ENCODE peak calls at places on chromosome X, in six cellular contexts. Z, S, I, E, X and Q are unnamed samples.

GRCh38 chrX:46750829-46751228 is 8.1 kb downstream of the SLC9A7 start:
- DNase-seq in Z (no peak), S (no peak), I (no peak), E (no peak), X (no peak), Q (no peak)

GRCh38 chrX:8201896-8202331 is 30.8 kb upstream of the VCX2 start:
- DNase-seq in Z (no peak), S (no peak), I (no peak), E (peak; percentile 89), X (peak; percentile 1), Q (no peak)

GRCh38 chrX:119218198-119218597 is 17.9 kb upstream of the PGRMC1 start:
- DNase-seq in Z (no peak), S (no peak), I (no peak), E (no peak), X (peak; percentile 31), Q (peak; percentile 8)

GRCh38 chrX:85922821-85923220 is 124.5 kb downstream of the CHM start:
- DNase-seq in Z (peak; percentile 83), S (no peak), I (no peak), E (peak; percentile 34), X (peak; percentile 61), Q (peak; percentile 51)

GRCh38 chrX:149711545-149712236 is at the start of gene MAGEA11:
- DNase-seq in Z (no peak), S (no peak), I (no peak), E (no peak), X (no peak), Q (no peak)

GRCh38 chrX:139832728-139833309 is 100.0 kb downstream of the ATP11C start:
- DNase-seq in Z (no peak), S (no peak), I (no peak), E (no peak), X (no peak), Q (no peak)

GRCh38 chrX:107576841-107577240 is 51.5 kb upstream of the PRPS1 start:
- DNase-seq in Z (no peak), S (no peak), I (no peak), E (no peak), X (no peak), Q (no peak)

GRCh38 chrX:28120076-28120475 is 138.8 kb upstream of the DCAF8L1 start:
- DNase-seq in Z (no peak), S (no peak), I (no peak), E (no peak), X (no peak), Q (no peak)

GRCh38 chrX:114134465-114134864 is 449.4 kb upstream of the HTR2C start:
- DNase-seq in Z (no peak), S (no peak), I (no peak), E (no peak), X (no peak), Q (no peak)

GRCh38 chrX:12975999-12976558 is 1.2 kb downstream of the TMSB4X start:
- DNase-seq in Z (no peak), S (peak; percentile 77), I (no peak), E (peak; percentile 56), X (peak; percentile 65), Q (no peak)

GRCh38 chrX:154986826-154987575 is 35.5 kb downstream of the F8 start:
- DNase-seq in Z (no peak), S (no peak), I (no peak), E (no peak), X (peak; percentile 26), Q (no peak)

GRCh38 chrX:79270401-79270800 is 96.7 kb downstream of the ITM2A start:
- DNase-seq in Z (peak; percentile 17), S (peak; percentile 46), I (no peak), E (no peak), X (peak; percentile 3), Q (no peak)

GRCh38 chrX:69523314-69523713 is 19.2 kb downstream of the NALF2 start:
- DNase-seq in Z (no peak), S (no peak), I (no peak), E (no peak), X (no peak), Q (no peak)

GRCh38 chrX:320126-320783 is 1.7 kb upstream of the GTPBP6 start:
- DNase-seq in Z (no peak), S (peak; percentile 43), I (no peak), E (no peak), X (peak; percentile 38), Q (no peak)

GRCh38 chrX:121195719-121196118 is 148.3 kb downstream of the GLUD2 start:
- DNase-seq in Z (no peak), S (no peak), I (no peak), E (no peak), X (no peak), Q (no peak)

GRCh38 chrX:13164611-13165010 is 120.2 kb upstream of the FAM9C start:
- DNase-seq in Z (no peak), S (no peak), I (no peak), E (no peak), X (no peak), Q (no peak)

GRCh38 chrX:40105016-40105790 is 7.4 kb upstream of the BCOR start:
- DNase-seq in Z (no peak), S (peak; percentile 61), I (no peak), E (no peak), X (peak; percentile 52), Q (no peak)

GRCh38 chrX:2707334-2707760 is 16.3 kb downstream of the CD99 start:
- DNase-seq in Z (peak; percentile 95), S (no peak), I (no peak), E (peak; percentile 89), X (peak; percentile 88), Q (peak; percentile 98)

GRCh38 chrX:17459596-17459995 is 84.6 kb downstream of the NHS start:
- DNase-seq in Z (peak; percentile 49), S (no peak), I (no peak), E (peak; percentile 45), X (no peak), Q (no peak)

GRCh38 chrX:107168712-107169111 is 37.5 kb downstream of the NUP62CL start:
- DNase-seq in Z (no peak), S (no peak), I (no peak), E (no peak), X (no peak), Q (no peak)

GRCh38 chrX:6184900-6185515 is 43.7 kb downstream of the NLGN4X start:
- DNase-seq in Z (no peak), S (no peak), I (no peak), E (peak; percentile 71), X (peak; percentile 1), Q (no peak)

GRCh38 chrX:120457766-120458180 is 11.3 kb downstream of the LAMP2 start:
- DNase-seq in Z (peak; percentile 62), S (no peak), I (no peak), E (peak; percentile 84), X (peak; percentile 90), Q (peak; percentile 74)

GRCh38 chrX:56764153-56764974 is 35.3 kb downstream of the NBDY start:
- DNase-seq in Z (peak; percentile 41), S (no peak), I (no peak), E (peak; percentile 70), X (peak; percentile 82), Q (peak; percentile 51)

GRCh38 chrX:1673337-1673736 is 58.5 kb downstream of the ASMT start:
- DNase-seq in Z (no peak), S (no peak), I (no peak), E (no peak), X (peak; percentile 48), Q (no peak)

GRCh38 chrX:12721042-12721441 is 70.2 kb upstream of the PRPS2 start:
- DNase-seq in Z (no peak), S (no peak), I (no peak), E (no peak), X (no peak), Q (no peak)

GRCh38 chrX:27565992-27566391 is 24.2 kb upstream of the DCAF8L2 start:
- DNase-seq in Z (no peak), S (no peak), I (no peak), E (peak; percentile 33), X (peak; percentile 73), Q (no peak)

GRCh38 chrX:96756491-96756890 is 71.8 kb downstream of the DIAPH2 start:
- DNase-seq in Z (no peak), S (no peak), I (no peak), E (no peak), X (no peak), Q (no peak)

GRCh38 chrX:103941201-103941975 is 21.0 kb upstream of the TMSB15B start:
- DNase-seq in Z (peak; percentile 5), S (no peak), I (no peak), E (peak; percentile 19), X (peak; percentile 65), Q (peak; percentile 22)

GRCh38 chrX:70960728-70961127 is 29.8 kb upstream of the SLC7A3 start:
- DNase-seq in Z (no peak), S (no peak), I (no peak), E (no peak), X (peak; percentile 18), Q (no peak)

GRCh38 chrX:110119480-110119879 is 116.6 kb downstream of the TMEM164 start:
- DNase-seq in Z (no peak), S (no peak), I (no peak), E (no peak), X (no peak), Q (no peak)

GRCh38 chrX:39896951-39897740 is 200.6 kb downstream of the BCOR start:
- DNase-seq in Z (peak; percentile 66), S (peak; percentile 49), I (no peak), E (peak; percentile 64), X (peak; percentile 57), Q (peak; percentile 25)

GRCh38 chrX:149286940-149287349 is 218.2 kb downstream of the IDS start:
- DNase-seq in Z (peak; percentile 26), S (no peak), I (peak; percentile 11), E (peak; percentile 56), X (peak; percentile 70), Q (no peak)

GRCh38 chrX:30504309-30504708 is 73.3 kb downstream of the TASL start:
- DNase-seq in Z (no peak), S (no peak), I (no peak), E (peak; percentile 45), X (peak; percentile 57), Q (peak; percentile 37)
- TF ChIP-seq CTCF in Z (no peak), S (peak; percentile 32), I (peak; percentile 28), E (peak; percentile 41), X (peak; percentile 44), Q (peak; percentile 76)

GRCh38 chrX:44816369-44816768 is 27.5 kb upstream of the DUSP21 start:
- DNase-seq in Z (no peak), S (no peak), I (no peak), E (no peak), X (no peak), Q (no peak)

GRCh38 chrX:44817029-44817428 is 26.8 kb upstream of the DUSP21 start:
- DNase-seq in Z (no peak), S (no peak), I (no peak), E (no peak), X (no peak), Q (no peak)
- TF ChIP-seq CTCF in Z (no peak), S (no peak), I (no peak), E (no peak), X (no peak), Q (no peak)

GRCh38 chrX:10190367-10190766 is 33.6 kb downstream of the CLCN4 start:
- DNase-seq in Z (peak; percentile 47), S (no peak), I (no peak), E (peak; percentile 80), X (peak; percentile 87), Q (peak; percentile 55)
- TF ChIP-seq CTCF in Z (peak; percentile 51), S (peak; percentile 38), I (peak; percentile 72), E (peak; percentile 63), X (peak; percentile 51), Q (peak; percentile 68)

DNA sequence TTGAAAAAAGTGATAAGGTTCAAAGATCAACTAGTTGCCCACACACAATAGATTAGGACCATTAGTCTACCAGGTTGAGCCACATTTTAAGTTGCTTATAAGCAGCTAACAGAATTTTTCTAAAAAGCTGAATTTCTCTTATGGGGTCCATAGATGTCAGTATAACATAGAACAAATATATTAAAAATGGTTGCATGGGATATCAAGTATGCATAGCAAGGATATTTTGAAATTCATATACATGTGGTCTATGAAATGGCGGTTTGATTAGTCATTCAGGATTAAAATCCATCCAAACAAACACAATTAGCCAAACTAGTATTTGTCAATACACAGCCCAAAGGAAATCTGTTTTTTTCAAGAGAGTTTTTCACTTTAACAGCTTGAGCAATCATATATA is 33.5 kb upstream of the AMOT start:
- DNase-seq in Z (no peak), S (no peak), I (no peak), E (no peak), X (no peak), Q (no peak)
- TF ChIP-seq CTCF in Z (no peak), S (no peak), I (no peak), E (peak; percentile 4), X (no peak), Q (no peak)